ENCODE peak calls at places on chromosome 13, in nine cellular contexts. V is mammary epithelial cell; R is tibial nerve; Q is right atrium auricular region; H is pancreas; W is heart left ventricle; X is effector memory CD4-positive, alpha-beta T cell; A is stomach; N is tibial artery. O is an unnamed sample.

GRCh38 chr13:27353166-27353583 is 71.2 kb upstream of the GTF3A start:
- DNase-seq in A (no peak), N (no peak), H (no peak), X (no peak), W (no peak), R (no peak), V (no peak), Q (no peak), O (peak; percentile 86)

GRCh38 chr13:42354246-42355117 is 82.5 kb downstream of the AKAP11 start:
- DNase-seq in X (peak; percentile 16), N (no peak), A (no peak), R (no peak), W (no peak), Q (no peak), H (no peak), V (peak; percentile 74), O (peak; percentile 25)

GRCh38 chr13:112113355-112113754 is 46.4 kb downstream of the SOX1 start:
- DNase-seq in X (no peak), R (no peak), W (no peak), Q (no peak), H (no peak), V (no peak), A (no peak), N (no peak), O (no peak)

GRCh38 chr13:42101821-42102580 is 53.6 kb downstream of the DGKH start:
- DNase-seq in A (no peak), X (no peak), R (no peak), H (peak; percentile 43), Q (no peak), V (no peak), N (no peak), W (no peak), O (peak; percentile 31)

GRCh38 chr13:93554514-93554913 is 327.9 kb downstream of the GPC6 start:
- DNase-seq in Q (no peak), H (no peak), W (no peak), A (no peak), R (no peak), V (no peak), N (no peak), X (no peak), O (no peak)

GRCh38 chr13:76019421-76020044 is 383.4 kb downstream of the LMO7 start:
- DNase-seq in A (no peak), X (no peak), Q (no peak), W (no peak), N (no peak), H (peak; percentile 43), V (no peak), R (no peak), O (no peak)

GRCh38 chr13:48586591-48587103 is 53.8 kb upstream of the RCBTB2 start:
- DNase-seq in R (no peak), N (no peak), H (no peak), X (no peak), A (peak; percentile 54), V (no peak), W (peak; percentile 75), Q (peak; percentile 74), O (peak; percentile 68)

GRCh38 chr13:26971990-26972888 is 199.4 kb downstream of the USP12 start:
- DNase-seq in H (peak; percentile 75), R (no peak), X (no peak), Q (no peak), V (peak; percentile 34), N (no peak), W (no peak), A (peak; percentile 69), O (no peak)

GRCh38 chr13:28655566-28655965 is 3.4 kb upstream of the POMP start:
- DNase-seq in A (no peak), W (no peak), H (no peak), R (no peak), N (no peak), V (peak; percentile 46), Q (no peak), X (no peak), O (no peak)

GRCh38 chr13:29594710-29595379 is 643 bp downstream of the SLC7A1 start:
- DNase-seq in N (peak; percentile 87), H (peak; percentile 86), Q (peak; percentile 81), W (peak; percentile 59), X (peak; percentile 35), V (peak; percentile 50), R (peak; percentile 54), A (peak; percentile 61), O (peak; percentile 96)

GRCh38 chr13:106038752-106039151 is 496.7 kb downstream of the EFNB2 start:
- DNase-seq in X (no peak), N (no peak), A (no peak), H (no peak), V (peak; percentile 88), W (no peak), Q (no peak), R (no peak), O (peak; percentile 89)

GRCh38 chr13:77172650-77173049 is 145.7 kb upstream of the FBXL3 start:
- DNase-seq in H (no peak), R (no peak), X (no peak), W (no peak), Q (no peak), V (no peak), A (no peak), N (no peak), O (no peak)
- H3K36me3 ChIP-seq in H (peaks cover 63% of the 10 kb centered on the region), R (peaks cover 16% of the 10 kb centered on the region), X (peaks cover 76% of the 10 kb centered on the region), W (peaks cover 98% of the 10 kb centered on the region), Q (peaks cover 76% of the 10 kb centered on the region), V (peaks cover 8% of the 10 kb centered on the region), A (peaks cover 98% of the 10 kb centered on the region), N (peaks cover 79% of the 10 kb centered on the region), O (peaks cover 26% of the 10 kb centered on the region)

DNA sequence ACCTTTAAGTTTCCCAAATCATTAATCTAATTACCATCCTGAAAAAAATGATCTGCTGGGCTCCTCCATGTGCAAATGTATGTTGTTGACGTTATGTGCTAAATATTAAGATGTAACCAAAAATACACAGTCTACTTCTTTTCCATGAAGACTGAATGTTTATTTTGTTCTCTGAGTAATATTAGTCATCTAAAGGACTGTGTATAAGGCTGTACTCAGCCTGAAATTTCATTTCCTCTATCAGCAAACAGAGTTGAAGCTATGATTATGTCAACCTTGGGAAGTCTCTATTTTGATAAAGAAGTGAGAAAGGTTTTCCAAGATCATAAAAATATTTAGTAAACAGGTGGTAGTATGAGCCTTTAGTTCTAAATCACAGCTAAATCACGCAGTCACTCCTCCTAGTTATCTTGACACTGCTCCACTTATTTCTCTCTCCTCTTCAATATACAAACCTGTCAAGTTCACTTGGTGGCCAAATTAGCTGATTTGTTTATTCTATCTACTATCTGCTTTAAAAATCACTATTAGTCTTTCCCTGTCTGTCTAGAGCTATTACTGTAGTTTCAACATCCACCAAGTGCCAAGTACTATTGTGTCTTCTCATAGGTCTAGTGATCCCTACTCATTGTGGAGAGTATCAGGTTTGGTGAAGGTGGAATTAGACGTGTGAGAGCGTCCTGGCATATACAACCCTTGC is 211.7 kb upstream of the STARD13 start:
- DNase-seq in X (no peak), V (no peak), Q (no peak), N (no peak), W (no peak), R (no peak), A (no peak), H (no peak), O (peak; percentile 18)
- H3K36me3 ChIP-seq in X (no peaks in the 10 kb centered on the region), V (no peaks in the 10 kb centered on the region), Q (no peaks in the 10 kb centered on the region), N (no peaks in the 10 kb centered on the region), W (no peaks in the 10 kb centered on the region), R (no peaks in the 10 kb centered on the region), A (no peaks in the 10 kb centered on the region), H (no peaks in the 10 kb centered on the region), O (no peaks in the 10 kb centered on the region)

DNA sequence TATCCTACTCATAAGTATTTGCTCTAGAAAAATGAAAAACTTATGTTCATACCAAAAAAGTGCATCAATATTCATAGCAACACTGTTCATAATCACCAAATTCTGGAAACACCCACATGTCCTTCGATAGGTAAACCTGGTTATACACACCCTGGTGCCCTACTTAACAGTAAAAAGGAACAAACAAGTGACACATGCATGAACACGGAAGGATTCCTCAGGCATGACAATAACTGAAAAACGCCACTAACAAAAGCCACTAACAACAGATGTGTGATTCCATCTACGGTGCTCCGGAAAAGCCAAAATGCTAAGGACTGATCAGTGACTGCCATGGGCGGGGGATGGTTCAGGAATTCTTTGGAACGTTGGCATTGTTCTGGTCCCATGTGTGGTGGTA is 65.5 kb downstream of the STK24 start:
- DNase-seq in V (no peak), R (no peak), W (no peak), X (no peak), N (no peak), Q (no peak), H (no peak), A (no peak), O (no peak)
- H3K36me3 ChIP-seq in V (no peaks in the 10 kb centered on the region), R (no peaks in the 10 kb centered on the region), W (no peaks in the 10 kb centered on the region), X (no peaks in the 10 kb centered on the region), N (no peaks in the 10 kb centered on the region), Q (no peaks in the 10 kb centered on the region), H (no peaks in the 10 kb centered on the region), A (no peaks in the 10 kb centered on the region), O (peaks cover 10% of the 10 kb centered on the region)

GRCh38 chr13:21320642-21321034 is 138.5 kb downstream of the ZDHHC20 start:
- DNase-seq in Q (no peak), R (no peak), V (no peak), W (no peak), N (no peak), A (no peak), X (no peak), H (no peak), O (no peak)

GRCh38 chr13:21322988-21323387 is 136.1 kb downstream of the ZDHHC20 start:
- DNase-seq in W (no peak), X (no peak), N (no peak), Q (no peak), A (no peak), R (no peak), H (no peak), V (no peak), O (no peak)

GRCh38 chr13:21322304-21322965 is 136.7 kb downstream of the ZDHHC20 start:
- DNase-seq in Q (no peak), N (no peak), W (no peak), A (no peak), V (no peak), X (no peak), R (no peak), H (no peak), O (no peak)

GRCh38 chr13:21319869-21320641 is 139.0 kb downstream of the ZDHHC20 start:
- DNase-seq in H (no peak), X (no peak), V (no peak), N (no peak), R (no peak), A (no peak), Q (no peak), W (no peak), O (no peak)

GRCh38 chr13:21321269-21321668 is 137.8 kb downstream of the ZDHHC20 start:
- DNase-seq in X (no peak), A (no peak), W (no peak), Q (no peak), R (no peak), N (no peak), H (no peak), V (no peak), O (no peak)
- H3K36me3 ChIP-seq in X (no peaks in the 10 kb centered on the region), A (no peaks in the 10 kb centered on the region), W (no peaks in the 10 kb centered on the region), Q (no peaks in the 10 kb centered on the region), R (no peaks in the 10 kb centered on the region), N (peaks cover 3% of the 10 kb centered on the region), H (no peaks in the 10 kb centered on the region), V (no peaks in the 10 kb centered on the region), O (no peaks in the 10 kb centered on the region)

DNA sequence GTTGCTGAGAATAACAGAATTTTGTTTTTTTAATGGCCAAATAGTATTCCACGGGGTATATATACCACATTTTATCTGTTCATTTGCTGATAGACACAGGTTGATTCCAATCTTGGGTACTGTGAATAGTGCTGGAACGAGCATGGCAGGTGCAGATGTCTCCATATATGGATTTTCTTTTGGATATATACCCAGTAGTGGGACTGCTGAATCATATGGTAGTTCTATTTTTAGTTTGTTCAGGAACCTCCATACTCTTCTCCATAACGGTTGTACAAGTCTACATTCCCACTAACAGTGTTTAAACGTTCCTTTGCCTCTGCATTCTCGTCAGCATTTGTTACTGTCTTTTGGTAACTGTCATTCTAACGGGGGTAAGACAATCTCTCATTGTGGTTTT is 17.3 kb downstream of the ANKRD10 start:
- DNase-seq in X (no peak), R (no peak), N (no peak), V (no peak), H (no peak), Q (no peak), W (no peak), A (no peak), O (no peak)
- H3K36me3 ChIP-seq in X (peaks cover 19% of the 10 kb centered on the region), R (no peaks in the 10 kb centered on the region), N (peaks cover 14% of the 10 kb centered on the region), V (peaks cover 15% of the 10 kb centered on the region), H (peaks cover 13% of the 10 kb centered on the region), Q (peaks cover 14% of the 10 kb centered on the region), W (peaks cover 75% of the 10 kb centered on the region), A (peaks cover 15% of the 10 kb centered on the region), O (peaks cover 43% of the 10 kb centered on the region)

O was measured in osteoblast.